ENCODE peak calls at places on chromosomes 11 and 22, in five cellular contexts. L, D, W, I and T are unnamed samples.

GRCh38 chr11:27770576-27770975 is 70.3 kb upstream of the BDNF start:
- DNase-seq in I (peak; percentile 18), L (no peak), D (no peak), W (no peak), T (no peak)

GRCh38 chr22:39496131-39496838 is 5.8 kb upstream of the MIEF1 start:
- DNase-seq in I (peak; percentile 88), D (peak; percentile 77), L (peak; percentile 79), W (peak; percentile 67), T (peak; percentile 76)

GRCh38 chr11:72970557-72971118 is 156.4 kb downstream of the ATG16L2 start:
- DNase-seq in L (no peak), D (no peak), I (no peak), W (no peak), T (no peak)

GRCh38 chr11:116173946-116174911 is 598.6 kb downstream of the BUD13 start:
- DNase-seq in I (no peak), W (no peak), D (no peak), L (no peak), T (no peak)

GRCh38 chr11:13210424-13210823 is 67.2 kb upstream of the BMAL1 start:
- DNase-seq in L (peak; percentile 90), I (peak; percentile 79), D (peak; percentile 42), W (peak; percentile 76), T (peak; percentile 52)

GRCh38 chr22:44422742-44423370 is 75.2 kb downstream of the RTL6 start:
- DNase-seq in L (no peak), D (no peak), I (no peak), W (no peak), T (no peak)

GRCh38 chr11:64000740-64001514 is 14.7 kb downstream of the OTUB1 start:
- DNase-seq in D (no peak), W (no peak), L (no peak), I (no peak), T (no peak)

GRCh38 chr11:69880041-69880802 is 61.0 kb upstream of the FGF3 start:
- DNase-seq in L (no peak), W (no peak), D (peak; percentile 12), I (no peak), T (no peak)

GRCh38 chr22:50674606-50675552 is 2.3 kb downstream of the SHANK3 start:
- DNase-seq in L (no peak), I (peak; percentile 79), W (peak; percentile 51), D (no peak), T (no peak)

GRCh38 chr11:45736424-45736823 is 68.5 kb upstream of the SLC35C1 start:
- DNase-seq in I (peak; percentile 15), L (peak; percentile 49), D (no peak), W (peak; percentile 19), T (peak; percentile 87)

GRCh38 chr11:101031713-101032112 is 97.9 kb downstream of the PGR start:
- DNase-seq in L (no peak), D (no peak), W (no peak), I (no peak), T (no peak)

GRCh38 chr11:66068923-66069714 is 953 bp upstream of the PACS1 start:
- DNase-seq in D (peak; percentile 40), L (peak; percentile 76), I (peak; percentile 87), W (peak; percentile 73), T (peak; percentile 59)

GRCh38 chr22:45542001-45542520 is 39.4 kb downstream of the FBLN1 start:
- DNase-seq in D (no peak), W (no peak), I (no peak), L (no peak), T (no peak)

GRCh38 chr11:45919806-45920530 is 2.3 kb upstream of the PEX16 start:
- DNase-seq in I (no peak), D (peak; percentile 16), L (no peak), W (no peak), T (peak; percentile 12)

GRCh38 chr11:65920035-65920802 is 993 bp downstream of the DRAP1 start:
- DNase-seq in W (peak; percentile 50), D (peak; percentile 24), I (no peak), L (no peak), T (no peak)

GRCh38 chr22:25508761-25509321 is 55.6 kb upstream of the GRK3 start:
- DNase-seq in W (no peak), L (no peak), I (no peak), D (no peak), T (no peak)

GRCh38 chr11:127888396-127888795 is 699.0 kb downstream of the ETS1 start:
- DNase-seq in W (no peak), L (no peak), D (no peak), I (no peak), T (no peak)

GRCh38 chr11:72741429-72741833 is 10.8 kb downstream of the ARAP1 start:
- DNase-seq in W (no peak), D (peak; percentile 42), I (no peak), L (no peak), T (peak; percentile 63)

GRCh38 chr22:40009953-40010751 is 15.4 kb downstream of the FAM83F start:
- DNase-seq in W (no peak), D (no peak), I (peak; percentile 63), L (no peak), T (no peak)

DNA sequence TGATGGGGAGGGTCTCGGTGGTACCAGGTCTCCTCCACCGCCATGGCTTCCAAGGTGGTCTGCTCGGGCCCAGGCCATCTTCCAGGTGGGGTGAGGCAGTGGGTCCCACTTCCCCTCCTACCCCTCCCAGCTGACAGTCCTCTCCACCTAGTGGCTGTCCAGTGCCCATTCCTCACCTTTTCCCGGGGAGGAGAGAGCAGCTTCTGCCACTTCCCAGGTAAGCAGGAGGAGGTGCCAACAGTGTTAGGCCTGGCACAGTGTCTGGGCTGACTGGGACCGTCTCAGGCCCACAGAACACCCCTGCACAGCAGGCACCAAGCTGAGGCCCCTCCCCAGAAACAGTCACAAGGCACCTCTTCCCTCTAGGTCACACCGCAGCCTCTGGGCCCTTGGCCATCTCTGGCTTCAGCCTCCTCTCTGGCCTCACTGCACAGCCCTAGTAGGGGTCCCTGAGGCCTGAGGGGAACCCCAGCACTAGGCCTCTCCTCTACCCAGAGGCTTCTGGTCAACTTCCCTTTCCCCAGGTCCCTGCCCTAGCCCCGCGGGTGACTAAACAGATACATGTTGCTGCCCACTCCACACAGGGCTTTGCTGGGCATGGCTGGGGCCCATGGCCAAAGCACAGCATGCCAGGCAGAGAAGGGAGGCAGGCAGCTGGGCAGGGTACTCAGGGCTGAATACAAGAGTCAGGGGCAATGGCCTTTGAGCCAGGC is 2.3 kb upstream of the ANKRD13D start:
- DNase-seq in L (no peak), W (no peak), I (no peak), D (peak; percentile 29), T (peak; percentile 25)
- H3K4me3 ChIP-seq in L (no peak overlapping the region), W (no peak overlapping the region), I (no peak overlapping the region), D (no peak overlapping the region), T (no peak overlapping the region)

GRCh38 chr11:95156133-95156731 is 66.6 kb downstream of the ENDOD1 start:
- DNase-seq in I (no peak), L (no peak), W (no peak), D (no peak), T (no peak)
- H3K4me3 ChIP-seq in I (no peak overlapping the region), L (no peak overlapping the region), W (no peak overlapping the region), D (no peak overlapping the region), T (no peak overlapping the region)

GRCh38 chr22:36369004-36369921 is 18.5 kb downstream of the MYH9 start:
- DNase-seq in L (no peak), I (peak; percentile 41), D (no peak), W (no peak), T (no peak)
- H3K4me3 ChIP-seq in L (peak overlapping the region; percentile 7), I (no peak overlapping the region), D (peak overlapping the region; percentile 58), W (no peak overlapping the region), T (no peak overlapping the region)

GRCh38 chr11:76321820-76322524 is 59.0 kb downstream of the THAP12 start:
- DNase-seq in D (no peak), W (no peak), L (no peak), I (no peak), T (no peak)
- H3K4me3 ChIP-seq in D (peak overlapping the region; percentile 51), W (no peak overlapping the region), L (no peak overlapping the region), I (no peak overlapping the region), T (peak overlapping the region; percentile 42)

GRCh38 chr11:1852885-1853284 is at the start of gene LSP1:
- DNase-seq in L (no peak), I (no peak), W (no peak), D (no peak), T (peak; percentile 55)
- H3K4me3 ChIP-seq in L (no peak within 1 kb of the TSS), I (no peak within 1 kb of the TSS), W (no peak within 1 kb of the TSS), D (peak within 1 kb of the TSS; percentile 14), T (peak within 1 kb of the TSS; percentile 34)

GRCh38 chr11:78196661-78197091 is 8.0 kb downstream of the USP35 start:
- DNase-seq in L (no peak), D (no peak), I (no peak), W (no peak), T (no peak)
- H3K4me3 ChIP-seq in L (no peak overlapping the region), D (no peak overlapping the region), I (no peak overlapping the region), W (no peak overlapping the region), T (no peak overlapping the region)

GRCh38 chr22:42322562-42322926 is 52.1 kb upstream of the TCF20 start:
- DNase-seq in W (no peak), L (no peak), I (no peak), D (no peak), T (no peak)

GRCh38 chr22:42323971-42324370 is 53.5 kb upstream of the TCF20 start:
- DNase-seq in I (no peak), L (no peak), D (no peak), W (no peak), T (no peak)

GRCh38 chr22:42324991-42325710 is 54.7 kb upstream of the TCF20 start:
- DNase-seq in I (peak; percentile 56), L (no peak), W (no peak), D (no peak), T (no peak)

GRCh38 chr22:42326301-42326700 is 55.8 kb upstream of the TCF20 start:
- DNase-seq in I (no peak), L (no peak), D (no peak), W (no peak), T (no peak)

DNA sequence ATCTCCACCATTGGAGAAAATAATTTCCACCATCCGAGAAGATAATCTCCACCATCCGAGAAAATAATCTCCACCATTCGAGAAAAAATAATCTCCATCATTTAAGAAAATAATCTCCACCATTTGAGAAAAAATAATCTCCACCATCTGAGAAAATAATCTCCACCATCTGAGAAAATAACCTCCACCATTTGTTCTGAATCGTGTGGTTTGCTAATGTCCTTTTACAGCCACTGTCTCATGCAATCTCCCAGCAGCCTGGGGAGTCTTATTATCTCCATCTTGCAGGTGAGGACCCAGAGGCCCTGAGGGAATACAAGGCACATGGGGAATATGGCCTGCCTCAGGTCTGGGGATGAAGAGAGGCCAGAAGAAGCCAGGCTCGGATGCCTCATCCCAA is 54.1 kb upstream of the TCF20 start:
- DNase-seq in I (no peak), L (no peak), D (no peak), W (no peak), T (no peak)
- H3K4me3 ChIP-seq in I (no peak overlapping the region), L (no peak overlapping the region), D (no peak overlapping the region), W (no peak overlapping the region), T (no peak overlapping the region)

GRCh38 chr11:112459001-112459400 is 198.3 kb upstream of the PLET1 start:
- DNase-seq in D (no peak), L (no peak), I (no peak), W (peak; percentile 32), T (no peak)
- H3K4me3 ChIP-seq in D (no peak overlapping the region), L (no peak overlapping the region), I (no peak overlapping the region), W (peak overlapping the region; percentile 75), T (peak overlapping the region; percentile 52)

GRCh38 chr22:18048441-18048898 is 24.1 kb upstream of the MICAL3 start:
- DNase-seq in W (peak; percentile 89), D (no peak), L (peak; percentile 20), I (no peak), T (no peak)
- H3K4me3 ChIP-seq in W (peak overlapping the region; percentile 28), D (peak overlapping the region; percentile 33), L (no peak overlapping the region), I (no peak overlapping the region), T (peak overlapping the region; percentile 57)